ENCODE peak calls at places on chromosomes 12 and 14, in ten cellular contexts. N is effector memory CD4-positive, alpha-beta T cell; U is cardiac muscle cell; Z is fibroblast of mammary gland; W is CD4-positive, alpha-beta memory T cell; A is HepG2; F is A549; Q is uterus; O is fibroblast of the aortic adventitia; P is pancreas. Y is an unnamed sample.

GRCh38 chr12:13745100-13745678 is 236.2 kb downstream of the GRIN2B start:
- DNase-seq in W (no peak), O (no peak), N (no peak), F (no peak), U (no peak), A (no peak), P (no peak), Q (no peak), Z (no peak), Y (no peak)

GRCh38 chr12:103924761-103925641 is 5.2 kb upstream of the HSP90B1 start:
- DNase-seq in U (no peak), W (no peak), Z (peak; percentile 87), O (peak; percentile 81), A (no peak), F (no peak), P (no peak), N (no peak), Q (no peak), Y (no peak)

GRCh38 chr12:53577941-53578352 is 48.2 kb downstream of the ATF7 start:
- DNase-seq in Z (no peak), W (no peak), A (no peak), Q (no peak), N (no peak), P (no peak), F (no peak), O (no peak), U (no peak), Y (no peak)

GRCh38 chr14:63435838-63436237 is 107.3 kb downstream of the PPP2R5E start:
- DNase-seq in F (no peak), U (no peak), W (no peak), P (peak; percentile 56), A (peak; percentile 13), Q (peak; percentile 68), N (no peak), Z (peak; percentile 89), O (peak; percentile 82), Y (peak; percentile 80)

GRCh38 chr12:24754690-24755638 is 193.9 kb downstream of the BCAT1 start:
- DNase-seq in F (no peak), U (no peak), P (no peak), O (peak; percentile 77), N (no peak), W (no peak), Z (peak; percentile 92), Q (no peak), A (peak; percentile 94), Y (no peak)

GRCh38 chr14:71011479-71011878 is 104.2 kb downstream of the PCNX1 start:
- DNase-seq in P (no peak), F (no peak), W (no peak), A (no peak), O (peak; percentile 15), Q (no peak), Z (no peak), N (no peak), U (no peak), Y (no peak)

GRCh38 chr12:97595936-97596335 is 133.3 kb downstream of the RMST start:
- DNase-seq in U (no peak), P (no peak), N (no peak), Q (no peak), O (no peak), Z (no peak), A (no peak), F (no peak), W (no peak), Y (no peak)

GRCh38 chr14:93017341-93017797 is 94.4 kb downstream of the CHGA start:
- DNase-seq in U (no peak), Q (peak; percentile 72), P (peak; percentile 35), N (no peak), A (no peak), Z (no peak), F (no peak), W (no peak), O (no peak), Y (no peak)

GRCh38 chr12:9364224-9365176 is 156.3 kb upstream of the PZP start:
- DNase-seq in A (peak; percentile 46), Q (no peak), F (no peak), W (peak; percentile 27), O (peak; percentile 49), N (peak; percentile 12), P (no peak), U (no peak), Z (peak; percentile 83), Y (no peak)

GRCh38 chr12:94753071-94753779 is 102.9 kb upstream of the TMCC3 start:
- DNase-seq in N (no peak), O (peak; percentile 45), Q (peak; percentile 28), U (no peak), F (no peak), A (no peak), Z (peak; percentile 68), W (no peak), P (no peak), Y (no peak)

DNA sequence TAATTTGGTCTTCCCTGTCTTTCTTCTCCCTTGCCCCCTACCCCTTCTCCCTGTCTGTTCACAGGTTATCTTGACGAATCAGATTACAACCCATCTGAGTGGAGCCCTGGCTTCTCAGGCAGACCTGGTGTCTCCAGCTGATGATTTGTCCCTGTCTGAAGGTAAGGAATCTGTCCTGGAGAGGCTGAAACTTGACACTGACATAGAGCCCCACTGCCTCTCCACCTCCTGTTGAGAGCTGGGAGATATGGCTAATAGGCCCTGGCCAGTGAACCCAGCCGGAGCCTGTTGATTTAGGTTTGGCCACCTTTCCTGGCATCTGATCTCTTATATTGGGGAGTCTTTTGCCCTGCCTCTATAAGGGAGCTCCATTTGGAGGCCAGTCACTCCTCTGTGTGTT is 472.2 kb downstream of the RAD51B start:
- DNase-seq in P (no peak), A (peak; percentile 27), W (no peak), U (peak; percentile 72), Q (no peak), O (no peak), Z (no peak), F (no peak), N (no peak), Y (no peak)
- H3K4me3 ChIP-seq in P (no peak overlapping the region), A (no peak overlapping the region), W (no peak overlapping the region), U (no peak overlapping the region), Q (no peak overlapping the region), O (no peak overlapping the region), Z (no peak overlapping the region), F (no peak overlapping the region), N (no peak overlapping the region), Y (no peak overlapping the region)

GRCh38 chr14:32473476-32473875 is 144.4 kb downstream of the AKAP6 start:
- DNase-seq in Q (peak; percentile 21), P (peak; percentile 22), A (peak; percentile 69), U (no peak), W (no peak), O (peak; percentile 65), N (no peak), F (no peak), Z (peak; percentile 46), Y (no peak)

GRCh38 chr14:32472081-32472480 is 143.0 kb downstream of the AKAP6 start:
- DNase-seq in Z (no peak), U (no peak), N (no peak), W (no peak), O (no peak), Q (no peak), F (no peak), A (no peak), P (no peak), Y (no peak)

GRCh38 chr14:32471183-32471582 is 142.1 kb downstream of the AKAP6 start:
- DNase-seq in U (no peak), A (no peak), N (no peak), P (no peak), Q (no peak), O (no peak), Z (no peak), F (no peak), W (no peak), Y (no peak)

GRCh38 chr14:32470161-32470705 is 141.1 kb downstream of the AKAP6 start:
- DNase-seq in Q (no peak), N (no peak), W (no peak), U (no peak), A (no peak), O (no peak), Z (no peak), P (no peak), F (no peak), Y (no peak)

DNA sequence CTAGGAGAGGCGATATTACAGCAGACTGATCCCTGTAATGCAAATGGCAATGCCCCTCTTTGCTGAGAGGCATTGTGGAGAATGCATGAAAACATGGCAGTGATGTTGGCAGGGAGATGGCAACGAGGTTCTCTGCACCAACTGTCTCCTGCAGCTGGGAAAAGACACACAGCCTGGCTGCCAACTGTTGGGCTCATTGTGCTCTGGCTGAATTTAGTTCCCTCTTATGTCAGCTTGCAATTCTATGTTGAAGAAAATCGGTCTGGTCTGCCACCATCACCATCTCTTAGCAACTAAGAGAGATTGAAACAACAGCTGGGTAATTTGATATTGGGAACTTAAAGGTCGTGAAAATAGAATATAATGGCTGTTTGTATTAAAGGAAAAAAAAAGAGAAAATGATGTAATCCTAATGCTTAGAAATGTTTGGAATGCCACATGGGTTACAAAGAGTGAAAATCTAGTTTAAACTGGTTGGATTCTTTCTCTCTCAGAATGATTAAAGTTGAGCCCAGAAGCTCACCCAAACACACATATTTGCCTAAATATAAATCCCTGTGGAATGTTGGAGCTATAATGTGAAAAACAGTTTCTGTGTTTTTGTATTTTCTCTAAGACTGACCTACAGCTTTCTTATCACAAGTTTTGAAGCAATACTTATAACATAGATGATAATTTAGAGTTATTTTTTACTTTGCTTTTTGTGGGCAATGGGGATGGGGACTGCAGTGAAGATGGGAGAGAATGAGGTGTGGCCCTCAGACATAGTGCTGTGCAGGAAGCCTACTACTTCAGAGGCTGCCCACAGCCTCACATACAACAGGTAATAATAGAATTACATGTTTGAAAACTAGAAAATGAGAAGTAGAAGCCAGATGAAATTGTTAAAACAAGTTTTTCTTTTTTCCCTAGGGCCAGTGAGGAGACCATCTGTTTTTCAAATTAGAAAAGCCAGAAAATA is 143.7 kb downstream of the AKAP6 start:
- DNase-seq in N (no peak), P (no peak), A (peak; percentile 38), O (peak; percentile 84), W (no peak), Q (no peak), Z (peak; percentile 20), U (no peak), F (no peak), Y (no peak)
- H3K4me3 ChIP-seq in N (no peak overlapping the region), P (no peak overlapping the region), A (no peak overlapping the region), O (no peak overlapping the region), W (no peak overlapping the region), Q (no peak overlapping the region), Z (no peak overlapping the region), U (no peak overlapping the region), F (no peak overlapping the region), Y (no peak overlapping the region)

GRCh38 chr12:108727868-108728735 is 3.2 kb downstream of the CORO1C start:
- DNase-seq in Q (no peak), Z (no peak), N (no peak), P (no peak), A (no peak), W (no peak), U (no peak), O (no peak), F (no peak), Y (no peak)
- H3K4me3 ChIP-seq in Q (no peak overlapping the region), Z (peak overlapping the region; percentile 89), N (no peak overlapping the region), P (no peak overlapping the region), A (no peak overlapping the region), W (no peak overlapping the region), U (no peak overlapping the region), O (peak overlapping the region; percentile 96), F (no peak overlapping the region), Y (peak overlapping the region; percentile 39)

DNA sequence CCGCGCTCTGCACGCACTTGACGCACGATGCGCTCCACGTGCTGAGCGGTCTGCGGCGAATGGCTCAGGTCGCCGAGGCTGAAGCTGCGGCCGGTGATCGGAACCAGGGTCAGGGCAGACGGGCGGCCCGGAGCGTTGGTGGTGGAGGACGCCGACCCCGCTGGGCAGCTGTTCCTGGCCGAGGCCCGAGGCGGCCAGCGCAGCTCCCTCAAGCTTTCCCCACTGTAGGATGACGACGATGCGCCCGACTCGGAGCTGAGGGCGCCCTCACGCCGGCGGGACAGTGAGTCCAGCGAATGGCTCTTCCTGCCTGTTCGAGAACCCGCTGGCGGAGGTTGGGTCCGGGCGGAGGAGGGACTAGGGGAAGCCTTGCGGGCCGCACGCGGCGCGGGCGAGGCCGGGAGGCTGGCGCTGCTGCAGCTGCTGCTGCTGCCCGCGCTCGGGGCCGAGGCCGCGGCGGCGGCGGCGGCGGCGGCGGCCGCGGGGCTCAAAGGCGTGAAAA is 2.0 kb downstream of the CCDC177 start:
- DNase-seq in P (no peak), Q (no peak), W (no peak), N (no peak), A (no peak), O (no peak), F (no peak), U (no peak), Z (no peak), Y (no peak)
- H3K4me3 ChIP-seq in P (peak overlapping the region; percentile 52), Q (no peak overlapping the region), W (no peak overlapping the region), N (peak overlapping the region; percentile 22), A (peak overlapping the region; percentile 58), O (no peak overlapping the region), F (peak overlapping the region; percentile 45), U (peak overlapping the region; percentile 24), Z (no peak overlapping the region), Y (peak overlapping the region; percentile 62)